ENCODE peak calls at places on chromosomes 2 and 18, in seven cellular contexts. V, Z, U, N, P, O and K are unnamed samples.

GRCh38 chr2:168157926-168158325 is 89.5 kb downstream of the STK39 start:
- DNase-seq in P (no peak), O (no peak), V (no peak), U (no peak), Z (no peak), N (no peak), K (no peak)

GRCh38 chr18:35822431-35822830 is 150.0 kb upstream of the RMP24 start:
- DNase-seq in P (no peak), Z (no peak), V (no peak), N (no peak), O (no peak), U (no peak), K (no peak)

GRCh38 chr2:159054985-159055384 is 86.5 kb downstream of the TANC1 start:
- DNase-seq in Z (no peak), O (no peak), P (no peak), N (no peak), V (no peak), U (no peak), K (no peak)

GRCh38 chr2:218802595-218802994 is 20.6 kb downstream of the CYP27A1 start:
- DNase-seq in N (no peak), O (no peak), U (no peak), P (no peak), V (no peak), Z (no peak), K (peak)

GRCh38 chr2:43039376-43040080 is 186.9 kb downstream of the ZFP36L2 start:
- DNase-seq in Z (no peak), N (no peak), U (no peak), P (no peak), V (peak), O (no peak), K (no peak)

GRCh38 chr2:169979025-169979424 is 151.8 kb downstream of the UBR3 start:
- DNase-seq in N (no peak), P (no peak), U (no peak), O (no peak), Z (no peak), V (no peak), K (no peak)

GRCh38 chr2:239264838-239265651 is 135.8 kb downstream of the HDAC4 start:
- DNase-seq in N (peak), V (no peak), O (peak), P (peak), U (no peak), Z (no peak), K (peak)

GRCh38 chr2:177275671-177276070 is 11.1 kb upstream of the NFE2L2 start:
- DNase-seq in Z (no peak), V (no peak), P (no peak), O (peak), N (no peak), U (no peak), K (no peak)

GRCh38 chr2:144268036-144268678 is 251.8 kb downstream of the ZEB2 start:
- DNase-seq in Z (no peak), U (no peak), O (no peak), N (no peak), V (no peak), P (no peak), K (no peak)

GRCh38 chr2:233413046-233413445 is 58.8 kb downstream of the DGKD start:
- DNase-seq in O (peak), N (no peak), U (no peak), V (no peak), Z (peak), P (no peak), K (no peak)

GRCh38 chr2:19207452-19207851 is 151.0 kb downstream of the OSR1 start:
- DNase-seq in N (no peak), P (no peak), Z (no peak), V (no peak), O (no peak), U (no peak), K (no peak)

GRCh38 chr2:208454861-208455260 is 48.3 kb downstream of the PTH2R start:
- DNase-seq in O (no peak), P (no peak), N (no peak), U (no peak), Z (no peak), V (no peak), K (no peak)

GRCh38 chr2:30321466-30321865 is 90.1 kb downstream of the LBH start:
- DNase-seq in U (no peak), P (no peak), N (no peak), V (no peak), O (peak), Z (no peak), K (no peak)

GRCh38 chr18:50560681-50561629 is 1.1 kb downstream of the MAPK4 start:
- DNase-seq in O (no peak), P (no peak), U (no peak), V (peak), Z (no peak), N (no peak), K (no peak)

GRCh38 chr2:139122711-139123158 is 342.5 kb upstream of the NXPH2 start:
- DNase-seq in P (no peak), O (peak), N (no peak), Z (peak), V (no peak), U (no peak), K (no peak)

GRCh38 chr2:157393350-157393749 is 50.5 kb downstream of the CYTIP start:
- DNase-seq in Z (no peak), P (no peak), N (no peak), U (no peak), V (no peak), O (no peak), K (no peak)

GRCh38 chr2:105827351-105828096 is 82.8 kb downstream of the NCK2 start:
- DNase-seq in V (no peak), O (no peak), U (no peak), P (no peak), N (no peak), Z (no peak), K (no peak)

GRCh38 chr2:36906277-36906676 is 60.1 kb downstream of the STRN start:
- DNase-seq in N (no peak), U (no peak), Z (no peak), P (no peak), O (no peak), V (no peak), K (no peak)

GRCh38 chr2:96596596-96596995 is 41.5 kb downstream of the KANSL3 start:
- DNase-seq in N (no peak), O (no peak), V (no peak), U (no peak), P (no peak), Z (no peak), K (no peak)

GRCh38 chr2:201432038-201432437 is 19.2 kb downstream of the TRAK2 start:
- DNase-seq in O (peak), P (no peak), N (no peak), U (no peak), Z (peak), V (no peak), K (no peak)

GRCh38 chr2:170843656-170844055 is 27.0 kb downstream of the GAD1 start:
- DNase-seq in V (no peak), O (peak), Z (peak), P (no peak), U (no peak), N (no peak), K (no peak)

GRCh38 chr2:68925298-68925885 is 27.3 kb downstream of the GKN2 start:
- DNase-seq in O (peak), P (peak), V (no peak), U (peak), Z (peak), N (peak), K (peak)